ENCODE peak calls at places on chromosome 19, in six cellular contexts. J, U, M, D, B and C are unnamed samples.
A peak's percentile ranks its signal among the peaks of the same experiment; 100 is the strongest.

GRCh38 chr19:18072335-18072734 is 14.4 kb downstream of the IL12RB1 start:
- DNase-seq in B (no peak), U (no peak), M (no peak), D (no peak), J (no peak), C (no peak)

GRCh38 chr19:2478324-2478755 is 2.4 kb downstream of the GADD45B start:
- DNase-seq in U (no peak), D (no peak), M (peak; percentile 63), J (peak; percentile 64), B (no peak), C (no peak)

GRCh38 chr19:43318203-43318602 is 35.3 kb upstream of the CD177 start:
- DNase-seq in M (no peak), B (no peak), D (no peak), J (no peak), U (no peak), C (no peak)

GRCh38 chr19:604355-604754 is 14.7 kb downstream of the HCN2 start:
- DNase-seq in J (no peak), D (no peak), U (peak; percentile 86), B (no peak), M (peak; percentile 89), C (no peak)

GRCh38 chr19:2329528-2329927 is 1.0 kb downstream of the SPPL2B start:
- DNase-seq in U (peak; percentile 56), D (no peak), B (no peak), M (no peak), J (no peak), C (no peak)

GRCh38 chr19:3642987-3643386 is 16.4 kb upstream of the CACTIN start:
- DNase-seq in U (peak; percentile 91), D (no peak), M (peak; percentile 78), B (no peak), J (no peak), C (peak; percentile 53)

GRCh38 chr19:3163230-3163886 is 15.2 kb upstream of the S1PR4 start:
- DNase-seq in B (no peak), J (peak; percentile 43), M (peak; percentile 93), U (peak; percentile 89), D (peak; percentile 46), C (peak; percentile 84)

GRCh38 chr19:38837656-38838121 is 6.1 kb upstream of the ECH1 start:
- DNase-seq in J (peak; percentile 35), B (no peak), M (no peak), D (peak; percentile 65), U (peak; percentile 12), C (peak; percentile 80)

GRCh38 chr19:17327654-17328516 is 6.8 kb downstream of the ANO8 start:
- DNase-seq in J (no peak), M (peak; percentile 85), D (peak; percentile 13), B (no peak), U (peak; percentile 86), C (no peak)

GRCh38 chr19:19459707-19460251 is 54.3 kb downstream of the GATAD2A start:
- DNase-seq in J (peak; percentile 87), D (no peak), M (no peak), U (no peak), B (no peak), C (no peak)

GRCh38 chr19:17037966-17038500 is 11.4 kb upstream of the CPAMD8 start:
- DNase-seq in J (no peak), M (no peak), D (no peak), U (no peak), B (no peak), C (no peak)

GRCh38 chr19:55368701-55369563 is 1.3 kb downstream of the IL11 start:
- DNase-seq in M (peak; percentile 77), B (no peak), J (peak; percentile 49), U (peak; percentile 81), D (no peak), C (peak; percentile 59)

GRCh38 chr19:38072776-38073411 is 151.1 kb downstream of the DPF1 start:
- DNase-seq in M (no peak), B (no peak), U (no peak), D (no peak), J (peak; percentile 49), C (no peak)

GRCh38 chr19:58228584-58229254 is at the start of gene ZNF544:
- DNase-seq in B (peak; percentile 9), D (peak; percentile 45), J (peak; percentile 64), U (peak; percentile 78), M (peak; percentile 74), C (peak; percentile 75)

GRCh38 chr19:4970558-4971423 is 1.9 kb downstream of the KDM4B start:
- DNase-seq in M (peak; percentile 64), B (no peak), D (peak; percentile 37), J (no peak), U (peak; percentile 59), C (no peak)

GRCh38 chr19:18152444-18152816 is 533 bp upstream of the PIK3R2 start:
- DNase-seq in J (peak; percentile 96), U (peak; percentile 97), B (peak; percentile 99), M (peak; percentile 96), D (peak; percentile 98), C (peak; percentile 91)

DNA sequence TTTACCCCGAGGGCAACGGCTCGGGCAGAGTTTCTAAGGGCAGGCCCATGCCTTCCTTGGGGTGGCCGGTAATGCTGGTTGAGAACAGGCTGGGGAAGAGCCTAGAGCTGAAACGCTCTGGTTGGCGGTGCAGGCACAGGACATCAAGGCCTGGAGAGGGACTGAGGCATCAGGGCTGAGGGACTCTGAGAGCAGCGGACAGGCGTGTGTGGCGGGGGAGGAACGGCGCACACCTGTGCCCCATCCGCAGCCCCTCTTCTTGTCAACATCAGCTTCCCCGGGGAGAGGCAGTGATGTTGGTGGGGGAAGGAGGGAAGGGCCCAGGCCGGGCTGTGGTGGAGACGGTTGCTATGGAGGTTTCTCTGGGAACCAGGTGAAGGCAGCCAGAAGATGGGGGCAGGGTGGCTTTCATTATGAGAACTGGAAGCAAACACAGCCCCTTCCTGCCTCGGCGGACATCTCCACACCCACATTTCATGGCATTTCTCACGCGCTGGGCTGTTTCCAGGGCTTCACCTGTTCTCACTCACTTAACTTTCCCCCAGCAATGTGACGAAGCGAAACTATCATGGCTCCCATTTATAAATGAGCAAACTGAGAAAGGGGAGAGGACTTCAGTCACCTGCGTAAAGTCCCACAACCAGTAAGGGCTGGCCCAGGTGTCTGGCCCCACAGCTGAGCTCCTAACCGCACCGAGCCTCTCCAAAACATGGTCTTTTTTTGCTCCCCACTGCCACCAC is 8.2 kb upstream of the ATF5 start:
- DNase-seq in D (no peak), U (no peak), J (no peak), M (no peak), B (peak; percentile 83), C (no peak)
- H3K4me3 ChIP-seq in D (no peak overlapping the region), U (no peak overlapping the region), J (no peak overlapping the region), M (no peak overlapping the region), B (no peak overlapping the region), C (no peak overlapping the region)

GRCh38 chr19:6088677-6089063 is 21.6 kb downstream of the RFX2 start:
- DNase-seq in U (no peak), J (peak; percentile 49), D (no peak), B (no peak), M (no peak), C (no peak)

GRCh38 chr19:6092329-6093286 is 17.7 kb downstream of the RFX2 start:
- DNase-seq in J (peak; percentile 88), M (no peak), B (no peak), D (peak; percentile 56), U (peak; percentile 78), C (peak; percentile 77)

GRCh38 chr19:6095760-6096159 is 14.5 kb downstream of the RFX2 start:
- DNase-seq in J (no peak), U (no peak), M (no peak), B (no peak), D (no peak), C (no peak)

GRCh38 chr19:6090634-6091033 is 19.7 kb downstream of the RFX2 start:
- DNase-seq in U (no peak), D (no peak), J (no peak), M (no peak), B (no peak), C (no peak)

GRCh38 chr19:6091771-6092291 is 18.5 kb downstream of the RFX2 start:
- DNase-seq in M (no peak), B (no peak), U (no peak), J (peak; percentile 69), D (no peak), C (no peak)
- TF ChIP-seq SMC3 in M (no peak), B (no peak), U (no peak), J (no peak), D (no peak), C (no peak)

GRCh38 chr19:15964231-15964630 is 15.4 kb downstream of the OR10H4 start:
- DNase-seq in D (no peak), J (no peak), M (no peak), U (no peak), B (no peak), C (no peak)

GRCh38 chr19:15962319-15962718 is 13.5 kb downstream of the OR10H4 start:
- DNase-seq in J (no peak), B (no peak), M (no peak), U (peak; percentile 38), D (no peak), C (no peak)
- H3K4me3 ChIP-seq in J (no peak overlapping the region), B (no peak overlapping the region), M (no peak overlapping the region), U (no peak overlapping the region), D (no peak overlapping the region), C (no peak overlapping the region)

GRCh38 chr19:29520390-29520789 is 5.4 kb upstream of the VSTM2B start:
- DNase-seq in D (no peak), J (no peak), U (no peak), M (no peak), B (no peak), C (no peak)

GRCh38 chr19:29517946-29518345 is 7.8 kb upstream of the VSTM2B start:
- DNase-seq in M (no peak), U (no peak), B (no peak), J (no peak), D (no peak), C (no peak)

GRCh38 chr19:29519931-29520330 is 5.9 kb upstream of the VSTM2B start:
- DNase-seq in U (no peak), D (no peak), M (no peak), B (no peak), J (no peak), C (no peak)

GRCh38 chr19:29517412-29517811 is 8.4 kb upstream of the VSTM2B start:
- DNase-seq in B (no peak), J (no peak), D (no peak), U (no peak), M (no peak), C (no peak)

DNA sequence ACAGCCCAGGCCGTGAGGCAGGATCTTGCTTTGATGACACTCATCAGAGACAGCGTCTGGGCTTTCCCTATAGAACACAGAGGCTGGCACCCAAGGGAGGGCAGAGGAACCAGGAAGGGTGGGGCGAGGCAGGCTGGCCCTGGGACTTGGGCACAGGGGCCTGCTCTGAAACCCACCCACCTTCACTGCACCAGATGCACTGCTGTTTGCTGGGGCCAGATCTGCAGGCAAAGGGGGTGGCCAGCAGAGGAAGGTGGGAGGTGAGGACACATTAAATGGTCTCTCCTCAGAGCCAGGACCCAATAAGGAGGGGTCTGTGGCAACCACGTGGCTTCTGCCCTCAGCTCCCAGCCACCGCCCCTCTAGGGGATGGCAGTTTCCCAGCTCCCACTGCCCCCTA is 6.6 kb upstream of the VSTM2B start:
- DNase-seq in U (no peak), J (no peak), M (no peak), D (no peak), B (no peak), C (no peak)
- TF ChIP-seq SMC3 in U (no peak), J (no peak), M (no peak), D (no peak), B (no peak), C (no peak)